ENCODE peak calls at places on chromosome 21, in four cellular contexts. M, P, B and L are unnamed samples. For H3K4me1, the result is how much of the 10 kb centered on the place peaks cover.

GRCh38 chr21:29481641-29482040 is 182.9 kb downstream of the BACH1 start:
- DNase-seq in B (no peak), P (no peak), M (no peak), L (no peak)

GRCh38 chr21:42732033-42732410 is 78.6 kb downstream of the PDE9A start:
- DNase-seq in B (no peak), M (peak), P (no peak), L (no peak)

GRCh38 chr21:15029077-15029476 is 35.7 kb downstream of the NRIP1 start:
- DNase-seq in P (no peak), M (no peak), B (no peak), L (no peak)

GRCh38 chr21:26710155-26710554 is 135.1 kb downstream of the ADAMTS1 start:
- DNase-seq in M (no peak), B (no peak), P (no peak), L (no peak)

GRCh38 chr21:38913120-38913975 is 107.6 kb downstream of the ETS2 start:
- DNase-seq in B (peak), M (peak), P (no peak), L (no peak)

GRCh38 chr21:34946385-34947121 is 102.5 kb downstream of the RUNX1 start:
- DNase-seq in P (no peak), B (no peak), M (no peak), L (no peak)

GRCh38 chr21:38833122-38833521 is 27.4 kb downstream of the ETS2 start:
- DNase-seq in M (no peak), B (no peak), P (peak), L (no peak)

GRCh38 chr21:42724226-42724920 is 71.0 kb downstream of the PDE9A start:
- DNase-seq in B (no peak), P (peak), M (no peak), L (no peak)

GRCh38 chr21:18951291-18952038 is 547.9 kb upstream of the TMPRSS15 start:
- DNase-seq in B (no peak), P (no peak), M (no peak), L (peak)

GRCh38 chr21:16842716-16843115 is 670.1 kb upstream of the CXADR start:
- DNase-seq in P (no peak), B (no peak), M (no peak), L (no peak)

DNA sequence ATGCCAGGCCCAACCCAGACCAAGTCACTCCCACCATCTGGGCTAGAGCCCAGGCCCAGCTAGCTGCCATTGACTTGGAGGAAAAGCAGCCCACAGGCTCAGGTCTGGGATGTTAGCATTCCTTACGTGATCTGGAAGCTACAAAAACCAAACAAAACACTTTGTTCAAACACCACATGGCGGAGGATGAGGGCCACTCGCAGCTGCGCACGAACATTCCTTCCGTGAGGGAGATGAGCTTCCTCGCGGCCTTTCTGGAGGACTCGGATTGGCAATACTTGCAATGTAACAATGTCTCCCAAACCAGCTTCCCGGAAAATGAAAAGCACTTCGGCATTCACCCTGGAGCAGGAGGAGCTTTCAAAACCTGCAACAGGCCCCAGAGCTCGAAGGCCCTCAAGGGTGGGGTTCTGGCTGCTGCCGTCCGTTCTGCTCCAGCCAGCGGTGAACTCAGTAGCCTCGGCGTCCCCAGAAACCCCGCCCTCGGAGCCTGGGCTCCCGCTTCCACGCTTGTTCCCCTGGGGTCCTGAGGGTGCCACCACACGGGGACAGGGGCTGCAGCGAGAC is 40.5 kb downstream of the COL6A1 start:
- DNase-seq in B (no peak), M (peak), P (no peak), L (no peak)
- TF ChIP-seq POLR2AphosphoS5 in B (peak), M (peak), P (no peak), L (no peak)

GRCh38 chr21:41422546-41423372 is 3.3 kb upstream of the MX1 start:
- DNase-seq in B (no peak), P (no peak), M (no peak), L (no peak)

GRCh38 chr21:41418393-41418792 is 7.6 kb upstream of the MX1 start:
- DNase-seq in M (no peak), P (no peak), B (no peak), L (no peak)

GRCh38 chr21:41418956-41419680 is 6.9 kb upstream of the MX1 start:
- DNase-seq in M (no peak), B (no peak), P (no peak), L (no peak)

GRCh38 chr21:41425588-41425953 is 468 bp upstream of the MX1 start:
- DNase-seq in B (no peak), P (no peak), M (no peak), L (no peak)

DNA sequence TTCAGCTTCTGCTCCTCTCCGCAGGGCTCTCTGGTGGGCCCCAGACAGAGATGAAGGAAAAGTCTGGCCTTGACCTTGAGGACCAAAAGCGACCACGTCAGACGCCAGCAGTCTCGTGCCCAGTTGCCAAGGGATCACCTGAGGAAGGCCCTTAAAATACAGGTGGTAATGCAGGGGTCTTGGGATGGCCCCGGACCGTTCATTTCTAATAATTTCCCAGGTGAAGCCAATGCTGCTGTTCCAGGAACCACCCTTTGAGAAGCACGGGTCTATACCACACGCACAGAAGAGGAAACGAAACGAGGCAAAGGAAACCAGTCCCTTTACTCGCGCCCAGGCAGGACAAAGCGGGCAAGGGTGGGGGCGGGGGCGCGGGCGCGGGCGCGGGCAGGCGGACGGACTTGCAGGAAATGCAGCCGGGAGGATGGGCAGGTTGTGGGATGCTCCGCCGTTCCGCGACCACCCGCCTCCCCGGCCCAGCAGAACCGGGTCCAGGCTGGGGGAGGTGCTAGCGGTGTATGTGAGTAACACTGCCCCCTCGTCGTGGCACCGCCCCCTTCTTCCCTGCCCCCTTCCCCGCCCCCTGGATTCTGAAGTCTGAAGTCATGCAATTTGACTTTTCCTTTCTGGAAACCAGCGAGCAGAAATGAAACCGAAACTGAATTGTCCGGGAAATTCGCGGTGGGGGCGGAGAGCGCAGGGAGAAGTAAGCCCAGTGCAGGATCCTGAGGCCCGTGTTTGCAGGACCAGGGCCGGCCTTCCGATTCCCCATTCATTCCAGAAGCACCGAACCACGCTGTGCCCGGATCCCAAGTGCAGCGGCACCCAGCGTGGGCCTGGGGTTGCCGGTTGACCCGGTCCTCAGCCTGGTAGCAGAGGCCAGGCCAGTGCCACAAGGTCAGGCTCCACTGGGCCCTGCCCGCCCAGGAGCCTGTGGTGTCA is 5.8 kb upstream of the MX1 start:
- DNase-seq in B (peak), P (peak), M (peak), L (peak)
- H3K4me1 ChIP-seq in B (under half), P (under half), M (under half), L (under half)

GRCh38 chr21:41508415-41509205 is 652 bp upstream of the TMPRSS2 start:
- DNase-seq in P (no peak), M (no peak), B (no peak), L (no peak)

GRCh38 chr21:41506005-41506404 is 2.0 kb downstream of the TMPRSS2 start:
- DNase-seq in B (no peak), M (no peak), P (no peak), L (no peak)

GRCh38 chr21:41507521-41508414 is at the start of gene TMPRSS2:
- DNase-seq in B (peak), P (no peak), M (no peak), L (no peak)

GRCh38 chr21:41509206-41509496 is 1.2 kb upstream of the TMPRSS2 start:
- DNase-seq in B (no peak), P (no peak), M (no peak), L (no peak)

DNA sequence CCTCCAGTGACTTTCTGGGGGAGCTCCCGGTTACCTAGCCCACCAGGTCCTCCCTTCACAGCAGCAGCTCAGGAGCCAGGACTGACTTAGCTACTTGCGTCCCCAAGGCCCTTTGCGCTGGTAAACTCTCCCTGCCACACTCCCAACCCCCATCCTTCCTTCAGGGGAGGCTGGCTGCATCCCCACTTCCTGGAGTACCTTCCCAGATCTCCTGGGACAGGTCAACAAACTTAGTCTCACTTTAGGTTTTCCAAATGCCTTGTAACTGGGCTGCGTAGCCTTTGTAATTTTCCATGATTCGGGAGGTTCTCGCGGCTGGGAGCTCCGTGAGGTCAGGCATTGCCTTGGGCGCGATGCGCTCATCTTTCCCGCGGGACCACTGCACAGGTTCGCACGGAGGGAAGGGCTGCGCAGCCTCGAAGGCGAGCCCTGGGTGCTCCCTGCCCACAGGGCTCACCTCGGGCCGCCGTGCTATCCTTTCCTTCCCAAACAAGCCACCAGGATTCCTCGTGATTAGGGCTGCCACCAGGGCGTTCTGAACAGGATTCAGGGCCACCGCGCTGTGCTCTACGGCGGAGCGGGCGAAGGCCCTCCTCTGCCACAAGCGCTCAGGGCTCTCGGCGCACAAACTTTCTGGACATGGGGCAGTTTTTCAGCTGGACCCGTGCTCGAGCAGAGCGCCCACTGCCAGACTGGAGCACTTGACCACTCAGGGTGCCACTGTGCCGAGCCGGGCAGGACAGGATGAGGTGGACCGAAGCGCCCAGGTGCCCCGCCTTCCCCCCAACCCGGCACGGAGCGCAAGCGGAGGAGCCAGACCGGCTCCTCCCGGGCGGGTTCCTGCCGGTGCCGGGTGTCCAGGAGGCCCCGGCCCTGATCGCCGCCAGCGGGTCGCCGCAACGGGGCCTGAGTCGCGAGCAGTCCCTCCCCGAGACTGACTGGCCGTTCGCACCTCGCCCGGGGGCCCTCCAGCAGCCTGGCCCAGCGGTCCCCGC is 1.1 kb downstream of the TMPRSS2 start:
- DNase-seq in M (no peak), P (no peak), B (peak), L (no peak)
- H3K4me3 ChIP-seq in M (peak), P (peak), B (peak), L (peak)

GRCh38 chr21:37659874-37660273 is 256.4 kb downstream of the KCNJ6 start:
- DNase-seq in P (no peak), B (no peak), M (no peak), L (no peak)

GRCh38 chr21:37658121-37658993 is 257.9 kb downstream of the KCNJ6 start:
- DNase-seq in B (no peak), M (no peak), P (no peak), L (no peak)

GRCh38 chr21:37656899-37657298 is 259.4 kb downstream of the KCNJ6 start:
- DNase-seq in M (no peak), B (no peak), P (no peak), L (no peak)

GRCh38 chr21:37660709-37661108 is 255.5 kb downstream of the KCNJ6 start:
- DNase-seq in P (no peak), B (no peak), M (no peak), L (no peak)

DNA sequence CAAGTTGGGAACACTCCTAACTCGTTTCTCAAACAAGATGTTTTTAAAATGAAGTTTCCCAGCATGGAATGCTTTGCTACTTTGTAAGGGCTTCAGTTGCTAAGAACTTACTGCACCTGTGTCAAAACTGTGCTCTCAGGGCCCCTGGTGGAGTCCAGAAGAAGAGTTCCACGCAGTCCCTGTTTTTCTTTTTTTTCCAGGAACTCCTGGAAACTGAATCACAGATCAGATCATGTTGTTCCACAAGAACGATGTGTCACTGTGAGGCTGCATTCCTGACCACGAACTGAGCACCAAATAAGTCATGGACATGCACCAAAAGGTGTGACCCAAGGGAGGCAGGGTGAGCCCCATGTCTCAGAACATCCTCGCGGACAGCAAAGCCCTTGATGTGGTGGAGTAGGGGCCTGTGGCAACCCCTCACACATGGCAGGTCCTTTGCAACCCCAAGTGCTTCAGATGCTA is 257.2 kb downstream of the KCNJ6 start:
- DNase-seq in M (peak), P (no peak), B (no peak), L (no peak)
- TF ChIP-seq POLR2AphosphoS5 in M (peak), P (no peak), B (peak), L (no peak)

GRCh38 chr21:44998621-44999427 is 59.0 kb downstream of the SLX9 start:
- DNase-seq in M (peak), B (no peak), P (no peak), L (no peak)
- H3K4me1 ChIP-seq in M (under half), B (under half), P (half or more), L (under half)

DNA sequence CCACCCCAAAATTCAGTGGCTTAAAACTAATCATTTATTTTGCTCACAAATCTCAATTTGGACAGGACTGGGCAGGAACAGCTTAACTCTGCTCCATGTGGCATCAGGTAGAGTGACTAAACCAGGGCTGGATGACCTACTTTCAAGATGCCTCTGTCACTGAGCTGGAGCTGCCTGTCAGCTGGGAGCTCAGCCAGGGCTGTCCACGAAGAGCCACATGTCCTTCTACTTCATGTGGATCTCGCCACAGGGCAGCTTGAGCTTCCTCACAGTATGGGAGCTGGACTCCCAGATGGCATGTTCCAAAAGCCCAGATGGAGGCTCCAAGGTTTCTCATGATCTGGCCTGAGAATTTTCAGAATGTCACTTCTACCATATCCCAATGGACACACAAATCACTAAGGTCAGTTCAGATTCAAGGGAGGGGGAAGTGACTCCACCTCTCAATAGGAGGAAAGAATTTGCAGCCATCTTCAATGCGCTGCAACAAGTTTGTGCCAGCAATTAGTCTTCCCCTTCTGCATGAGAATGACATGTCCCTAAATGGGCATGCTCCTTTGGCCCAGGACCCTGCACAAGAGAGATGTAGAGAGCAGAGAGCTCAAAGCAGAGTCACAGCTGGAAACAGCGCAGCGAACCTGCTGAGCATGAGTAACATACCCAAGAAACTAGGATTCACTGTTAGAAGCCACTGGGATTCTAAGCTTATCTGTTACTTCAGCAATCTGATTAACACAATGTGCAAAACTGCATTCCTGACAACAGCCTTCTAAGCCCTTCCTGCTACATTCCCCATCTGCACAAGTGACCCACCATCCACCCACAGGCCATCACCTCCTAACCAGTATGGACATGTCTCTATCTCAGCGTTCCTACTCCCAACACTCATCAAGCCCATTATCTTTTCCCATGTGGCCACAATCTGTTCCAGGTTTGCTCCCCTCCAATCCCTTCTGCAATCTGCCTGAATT is 17.0 kb downstream of the HLCS start:
- DNase-seq in M (no peak), B (no peak), P (no peak), L (no peak)
- H3K4me3 ChIP-seq in M (no peak), B (no peak), P (no peak), L (no peak)